ENCODE peak calls at places on chromosomes 3 and 15, in four cellular contexts. M is C1 segment of cervical spinal cord, J is fibroblast of lung, H is nephron progenitor cell. I is an unnamed sample.

GRCh38 chr3:4850928-4851265 is 128.3 kb upstream of the BHLHE40 start:
- DNase-seq in M (no peak), J (no peak), H (no peak), I (no peak)

GRCh38 chr3:129449279-129450115 is 9.5 kb downstream of the IFT122 start:
- DNase-seq in M (no peak), J (peak), H (no peak), I (no peak)

GRCh38 chr3:12990781-12991480 is 82.3 kb downstream of the IQSEC1 start:
- DNase-seq in M (no peak), J (peak), H (no peak), I (peak)

GRCh38 chr15:72797338-72797689 is 13.8 kb upstream of the ADPGK start:
- DNase-seq in M (no peak), J (no peak), H (peak), I (no peak)

GRCh38 chr3:171809513-171810277 is 588 bp downstream of the PLD1 start:
- DNase-seq in M (peak), J (peak), H (peak), I (peak)

GRCh38 chr3:184491011-184491576 is 70.5 kb upstream of the EPHB3 start:
- DNase-seq in M (no peak), J (no peak), H (no peak), I (no peak)

GRCh38 chr15:29538110-29538509 is 268.5 kb upstream of the NSMCE3 start:
- DNase-seq in M (no peak), J (no peak), H (no peak), I (no peak)

GRCh38 chr3:111762535-111762934 is 96.5 kb upstream of the PHLDB2 start:
- DNase-seq in M (no peak), J (peak), H (no peak), I (peak)

GRCh38 chr3:132570011-132570410 is 27.1 kb upstream of the ACKR4 start:
- DNase-seq in M (no peak), J (no peak), H (no peak), I (peak)

GRCh38 chr15:67433495-67434099 is 87.3 kb upstream of the C15orf61 start:
- DNase-seq in M (no peak), J (peak), H (peak), I (peak)

GRCh38 chr15:41154412-41154811 is 38.3 kb upstream of the INO80 start:
- DNase-seq in M (no peak), J (no peak), H (no peak), I (peak)

GRCh38 chr3:189457201-189457607 is 174.0 kb upstream of the TP63 start:
- DNase-seq in M (no peak), J (peak), H (no peak), I (peak)

GRCh38 chr15:77506311-77507150 is 85.8 kb downstream of the HMG20A start:
- DNase-seq in M (no peak), J (peak), H (no peak), I (no peak)

GRCh38 chr3:178382388-178383061 is 153.7 kb upstream of the KCNMB2 start:
- DNase-seq in M (no peak), J (peak), H (no peak), I (peak)

GRCh38 chr3:76570436-76571057 is 469.4 kb upstream of the ROBO2 start:
- DNase-seq in M (no peak), J (peak), H (no peak), I (peak)

GRCh38 chr15:71572452-71573053 is 237.8 kb upstream of the NR2E3 start:
- DNase-seq in M (no peak), J (peak), H (no peak), I (no peak)

GRCh38 chr3:124669470-124669869 is 60.8 kb upstream of the UMPS start:
- DNase-seq in M (no peak), J (peak), H (no peak), I (peak)

GRCh38 chr3:72663429-72663828 is 184.8 kb downstream of the SHQ1 start:
- DNase-seq in M (peak), J (no peak), H (no peak), I (peak)

GRCh38 chr3:101853465-101853864 is 4.2 kb downstream of the NFKBIZ start:
- DNase-seq in M (no peak), J (no peak), H (no peak), I (peak)

GRCh38 chr3:59713971-59714370 is 664.1 kb upstream of the CFAP20DC start:
- DNase-seq in M (no peak), J (no peak), H (no peak), I (no peak)

GRCh38 chr3:81743096-81744025 is 18.1 kb downstream of the GBE1 start:
- DNase-seq in M (no peak), J (peak), H (no peak), I (peak)

GRCh38 chr15:95162967-95163531 is 931.7 kb downstream of the MCTP2 start:
- DNase-seq in M (no peak), J (peak), H (no peak), I (peak)

GRCh38 chr3:156291269-156292123 is 171.1 kb downstream of the KCNAB1 start:
- DNase-seq in M (peak), J (peak), H (peak), I (peak)

GRCh38 chr15:68209735-68210408 is 4.7 kb upstream of the CALML4 start:
- DNase-seq in M (no peak), J (no peak), H (no peak), I (no peak)

GRCh38 chr3:148006508-148006907 is 597.3 kb downstream of the ZIC1 start:
- DNase-seq in M (no peak), J (peak), H (no peak), I (peak)

GRCh38 chr15:100338247-100338646 is 3.5 kb downstream of the ADAMTS17 start:
- DNase-seq in M (no peak), J (no peak), H (no peak), I (no peak)

GRCh38 chr3:9779721-9780450 is 10.1 kb upstream of the CAMK1 start:
- DNase-seq in M (no peak), J (no peak), H (no peak), I (no peak)

I was measured in mesenchymal stem cell.